ENCODE peak calls at places on chromosomes 16 and 17, in five cellular contexts. One of them, this sample, is unnamed.

GRCh38 chr17:17694229-17695081 is 13.2 kb downstream of the RAI1 start:
- DNase-seq in EL: peak
- DNase-seq in HS-27A: no peak
- DNase-seq in AG09319: no peak
- DNase-seq in nephron progenitor cell: peak
- DNase-seq in this sample: peak

GRCh38 chr17:42241871-42242270 is 34.3 kb downstream of the STAT5B start:
- DNase-seq in EL: no peak
- DNase-seq in HS-27A: no peak
- DNase-seq in AG09319: no peak
- DNase-seq in nephron progenitor cell: no peak
- DNase-seq in this sample: no peak

GRCh38 chr16:11142261-11142630 is 113.8 kb downstream of the SOCS1 start:
- DNase-seq in EL: no peak
- DNase-seq in HS-27A: no peak
- DNase-seq in AG09319: no peak
- DNase-seq in nephron progenitor cell: no peak
- DNase-seq in this sample: no peak

GRCh38 chr17:45050680-45051059 is 762 bp downstream of the DCAKD start:
- DNase-seq in EL: peak
- DNase-seq in HS-27A: no peak
- DNase-seq in AG09319: no peak
- DNase-seq in nephron progenitor cell: no peak
- DNase-seq in this sample: peak

GRCh38 chr17:31825961-31826691 is 32.9 kb downstream of the COPRS start:
- DNase-seq in EL: peak
- DNase-seq in HS-27A: no peak
- DNase-seq in AG09319: no peak
- DNase-seq in nephron progenitor cell: no peak
- DNase-seq in this sample: no peak

GRCh38 chr17:35931794-35932419 is 1.3 kb upstream of the RDM1 start:
- DNase-seq in EL: peak
- DNase-seq in HS-27A: no peak
- DNase-seq in AG09319: no peak
- DNase-seq in nephron progenitor cell: no peak
- DNase-seq in this sample: no peak

GRCh38 chr17:74840989-74841666 is 18.6 kb downstream of the GRIN2C start:
- DNase-seq in EL: peak
- DNase-seq in HS-27A: no peak
- DNase-seq in AG09319: no peak
- DNase-seq in nephron progenitor cell: no peak
- DNase-seq in this sample: peak

GRCh38 chr17:37446027-37446426 is 39.3 kb downstream of the TADA2A start:
- DNase-seq in EL: no peak
- DNase-seq in HS-27A: no peak
- DNase-seq in AG09319: no peak
- DNase-seq in nephron progenitor cell: no peak
- DNase-seq in this sample: no peak

GRCh38 chr16:49054606-49055005 is 227.0 kb downstream of the CBLN1 start:
- DNase-seq in EL: no peak
- DNase-seq in HS-27A: no peak
- DNase-seq in AG09319: no peak
- DNase-seq in nephron progenitor cell: no peak
- DNase-seq in this sample: no peak

GRCh38 chr17:75081611-75082540 is 5.9 kb upstream of the SLC16A5 start:
- DNase-seq in EL: no peak
- DNase-seq in HS-27A: no peak
- DNase-seq in AG09319: no peak
- DNase-seq in nephron progenitor cell: no peak
- DNase-seq in this sample: no peak

GRCh38 chr16:67026570-67026969 is 2.4 kb upstream of the CBFB start:
- DNase-seq in EL: no peak
- DNase-seq in HS-27A: no peak
- DNase-seq in AG09319: no peak
- DNase-seq in nephron progenitor cell: no peak
- DNase-seq in this sample: no peak

GRCh38 chr16:83807327-83807709 is 460 bp upstream of the HSBP1 start:
- DNase-seq in EL: no peak
- DNase-seq in HS-27A: no peak
- DNase-seq in AG09319: no peak
- DNase-seq in nephron progenitor cell: no peak
- DNase-seq in this sample: no peak

GRCh38 chr16:89946515-89946914 is 2.0 kb upstream of the DEF8 start:
- DNase-seq in EL: no peak
- DNase-seq in HS-27A: no peak
- DNase-seq in AG09319: no peak
- DNase-seq in nephron progenitor cell: no peak
- DNase-seq in this sample: no peak

GRCh38 chr16:23877107-23878070 is 41.6 kb downstream of the PRKCB start:
- DNase-seq in EL: no peak
- DNase-seq in HS-27A: no peak
- DNase-seq in AG09319: no peak
- DNase-seq in nephron progenitor cell: no peak
- DNase-seq in this sample: no peak

GRCh38 chr16:49652441-49653175 is 203.3 kb downstream of the ZNF423 start:
- DNase-seq in EL: peak
- DNase-seq in HS-27A: no peak
- DNase-seq in AG09319: peak
- DNase-seq in nephron progenitor cell: no peak
- DNase-seq in this sample: no peak

GRCh38 chr17:10198509-10199249 is at the start of gene GAS7:
- DNase-seq in EL: peak
- DNase-seq in HS-27A: no peak
- DNase-seq in AG09319: no peak
- DNase-seq in nephron progenitor cell: peak
- DNase-seq in this sample: no peak

GRCh38 chr16:2235695-2236361 is 416 bp upstream of the DNASE1L2 start:
- DNase-seq in EL: no peak
- DNase-seq in HS-27A: no peak
- DNase-seq in AG09319: no peak
- DNase-seq in nephron progenitor cell: no peak
- DNase-seq in this sample: no peak

GRCh38 chr16:19443659-19444058 is 26.0 kb downstream of the TMC5 start:
- DNase-seq in EL: no peak
- DNase-seq in HS-27A: no peak
- DNase-seq in AG09319: no peak
- DNase-seq in nephron progenitor cell: no peak
- DNase-seq in this sample: no peak

GRCh38 chr16:65415460-65415859 is 293.6 kb upstream of the CDH11 start:
- DNase-seq in EL: peak
- DNase-seq in HS-27A: no peak
- DNase-seq in AG09319: no peak
- DNase-seq in nephron progenitor cell: no peak
- DNase-seq in this sample: no peak

GRCh38 chr16:67015317-67015731 is 13.6 kb upstream of the CBFB start:
- DNase-seq in EL: no peak
- DNase-seq in HS-27A: no peak
- DNase-seq in AG09319: no peak
- DNase-seq in nephron progenitor cell: no peak
- DNase-seq in this sample: no peak

GRCh38 chr17:34024303-34025178 is 230.5 kb upstream of the CCL2 start:
- DNase-seq in EL: no peak
- DNase-seq in HS-27A: no peak
- DNase-seq in AG09319: no peak
- DNase-seq in nephron progenitor cell: no peak
- DNase-seq in this sample: no peak

GRCh38 chr16:50818380-50818779 is 76.5 kb downstream of the CYLD start:
- DNase-seq in EL: no peak
- DNase-seq in HS-27A: no peak
- DNase-seq in AG09319: no peak
- DNase-seq in nephron progenitor cell: no peak
- DNase-seq in this sample: no peak

GRCh38 chr16:66030036-66030435 is 336.5 kb upstream of the CDH5 start:
- DNase-seq in EL: peak
- DNase-seq in HS-27A: no peak
- DNase-seq in AG09319: no peak
- DNase-seq in nephron progenitor cell: no peak
- DNase-seq in this sample: no peak

GRCh38 chr17:79783891-79784290 is 5.9 kb downstream of the CBX2 start:
- DNase-seq in EL: no peak
- DNase-seq in HS-27A: no peak
- DNase-seq in AG09319: no peak
- DNase-seq in nephron progenitor cell: no peak
- DNase-seq in this sample: no peak

GRCh38 chr16:11667221-11667823 is 933 bp upstream of the SNN start:
- DNase-seq in EL: no peak
- DNase-seq in HS-27A: no peak
- DNase-seq in AG09319: no peak
- DNase-seq in nephron progenitor cell: no peak
- DNase-seq in this sample: no peak

GRCh38 chr17:73551756-73552155 is 92.5 kb downstream of the SDK2 start:
- DNase-seq in EL: no peak
- DNase-seq in HS-27A: no peak
- DNase-seq in AG09319: no peak
- DNase-seq in nephron progenitor cell: no peak
- DNase-seq in this sample: no peak

GRCh38 chr16:50517450-50518252 is 30.5 kb upstream of the NKD1 start:
- DNase-seq in EL: no peak
- DNase-seq in HS-27A: no peak
- DNase-seq in AG09319: no peak
- DNase-seq in nephron progenitor cell: no peak
- DNase-seq in this sample: no peak

GRCh38 chr17:79085154-79085920 is 10.7 kb downstream of the ENGASE start:
- DNase-seq in EL: no peak
- DNase-seq in HS-27A: no peak
- DNase-seq in AG09319: no peak
- DNase-seq in nephron progenitor cell: no peak
- DNase-seq in this sample: no peak

GRCh38 chr16:85047867-85048455 is 20.4 kb downstream of the KIAA0513 start:
- DNase-seq in EL: no peak
- DNase-seq in HS-27A: no peak
- DNase-seq in AG09319: no peak
- DNase-seq in nephron progenitor cell: no peak
- DNase-seq in this sample: peak

GRCh38 chr17:45135978-45136791 is 698 bp downstream of the ACBD4 start:
- DNase-seq in EL: no peak
- DNase-seq in HS-27A: no peak
- DNase-seq in AG09319: no peak
- DNase-seq in nephron progenitor cell: no peak
- DNase-seq in this sample: no peak

This sample was measured in HL-60.